ENCODE peak calls at places on chromosomes 3 and 15, in six cellular contexts. B is Panc1; D is CD8-positive, alpha-beta T cell; H is cardiac muscle cell; X is DND-41; L is sigmoid colon. W is an unnamed sample. For H3K4me1, the result is how much of the 10 kb centered on the place peaks cover.

GRCh38 chr3:27684302-27684701 is 37.8 kb downstream of the EOMES start:
- DNase-seq in B (no peak), X (no peak), L (no peak), D (no peak), H (no peak), W (no peak)

GRCh38 chr15:77895742-77896141 is 181.8 kb downstream of the TBC1D2B start:
- DNase-seq in L (no peak), B (no peak), H (no peak), D (no peak), X (no peak), W (no peak)

GRCh38 chr3:36210840-36211655 is 169.3 kb upstream of the STAC start:
- DNase-seq in X (no peak), B (no peak), D (no peak), H (no peak), L (no peak), W (no peak)

GRCh38 chr3:12662593-12663310 is 1.2 kb downstream of the RAF1 start:
- DNase-seq in D (peak), L (no peak), H (peak), X (peak), B (no peak), W (peak)

GRCh38 chr3:182570934-182571594 is 222.2 kb upstream of the ATP11B start:
- DNase-seq in B (no peak), X (no peak), L (no peak), H (no peak), D (no peak), W (no peak)

GRCh38 chr3:185658504-185658912 is 72.4 kb downstream of the SENP2 start:
- DNase-seq in D (no peak), H (no peak), B (peak), L (peak), X (no peak), W (peak)

GRCh38 chr3:126546549-126547239 is 12.0 kb downstream of the C3orf22 start:
- DNase-seq in X (no peak), H (no peak), B (no peak), L (no peak), D (no peak), W (no peak)

GRCh38 chr3:60513241-60513640 is 738.0 kb downstream of the FHIT start:
- DNase-seq in L (no peak), B (no peak), D (no peak), H (no peak), X (no peak), W (no peak)

GRCh38 chr3:117016359-117016758 is 306.8 kb downstream of the TUSC7 start:
- DNase-seq in X (no peak), L (no peak), B (no peak), D (no peak), H (no peak), W (no peak)

GRCh38 chr3:159911011-159911663 is 77.5 kb upstream of the IL12A start:
- DNase-seq in B (no peak), H (no peak), D (no peak), L (no peak), X (no peak), W (no peak)

GRCh38 chr15:45048784-45049631 is 26.0 kb downstream of the SORD start:
- DNase-seq in L (no peak), B (no peak), X (no peak), H (no peak), D (no peak), W (no peak)

GRCh38 chr3:115651089-115651488 is 27.8 kb downstream of the GAP43 start:
- DNase-seq in X (no peak), H (no peak), D (no peak), L (no peak), B (no peak), W (no peak)

DNA sequence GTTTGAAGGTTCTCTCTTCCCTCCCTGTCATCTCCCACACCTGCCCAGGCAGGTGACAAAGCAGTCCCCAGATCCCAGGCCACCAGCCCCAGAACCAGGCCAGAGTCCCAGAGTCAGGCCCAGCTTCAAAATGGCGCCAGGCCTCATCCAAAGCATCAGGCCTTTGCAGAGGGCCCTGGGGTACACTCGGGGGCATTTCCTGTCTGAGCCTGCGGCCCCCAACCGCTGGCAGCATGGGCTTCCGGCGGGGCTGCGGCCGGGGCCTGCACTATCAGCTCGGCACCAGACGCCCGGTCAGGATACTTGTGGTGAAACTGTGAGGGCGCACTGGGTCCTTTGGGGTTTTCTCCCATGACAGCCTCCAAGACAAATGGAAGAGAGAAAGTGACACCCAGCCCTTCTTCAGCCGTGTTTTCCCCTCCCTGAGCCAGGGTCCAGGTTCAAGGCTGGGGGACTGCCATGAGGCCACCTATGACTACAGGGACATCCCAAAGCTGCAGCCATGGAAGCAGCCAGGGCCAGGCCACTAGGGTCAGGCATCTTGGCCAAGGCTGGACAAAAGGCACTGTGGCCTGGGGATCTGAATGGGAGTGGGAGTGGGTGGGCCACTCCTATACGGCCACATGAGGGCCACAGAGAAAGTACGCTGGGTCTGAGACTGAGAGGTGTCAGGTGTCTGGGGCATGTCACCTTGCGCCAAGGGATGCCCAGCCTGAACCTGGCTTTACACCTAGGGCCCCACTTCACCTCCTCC is 33.9 kb downstream of the RPN1 start:
- DNase-seq in H (no peak), X (no peak), B (no peak), D (no peak), L (peak), W (no peak)
- H3K4me3 ChIP-seq in H (no peak), X (no peak), B (peak), D (peak), L (peak), W (no peak)

DNA sequence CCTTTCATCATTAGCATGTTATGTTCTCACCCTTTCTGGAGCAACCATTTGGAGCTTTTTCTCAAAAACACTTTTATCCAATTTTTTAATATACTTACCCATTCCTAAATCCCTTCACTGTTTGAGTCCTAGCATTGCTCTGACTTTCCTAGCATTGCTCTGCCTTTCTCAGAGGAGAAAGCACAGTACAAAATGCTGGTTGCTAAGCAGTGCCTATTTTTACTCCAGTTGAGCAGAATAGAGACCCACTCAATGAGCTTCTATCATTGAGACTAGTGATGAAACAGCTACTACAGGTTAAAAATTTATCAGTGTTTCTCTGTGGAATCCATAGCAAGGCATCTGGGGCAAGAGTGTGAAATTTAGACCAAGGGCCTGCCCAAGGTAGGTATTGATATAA is 21.8 kb upstream of the IL1RAP start:
- DNase-seq in D (no peak), B (no peak), L (no peak), H (no peak), X (no peak), W (no peak)
- H3K4me1 ChIP-seq in D (under half), B (under half), L (under half), H (under half), X (under half), W (under half)

DNA sequence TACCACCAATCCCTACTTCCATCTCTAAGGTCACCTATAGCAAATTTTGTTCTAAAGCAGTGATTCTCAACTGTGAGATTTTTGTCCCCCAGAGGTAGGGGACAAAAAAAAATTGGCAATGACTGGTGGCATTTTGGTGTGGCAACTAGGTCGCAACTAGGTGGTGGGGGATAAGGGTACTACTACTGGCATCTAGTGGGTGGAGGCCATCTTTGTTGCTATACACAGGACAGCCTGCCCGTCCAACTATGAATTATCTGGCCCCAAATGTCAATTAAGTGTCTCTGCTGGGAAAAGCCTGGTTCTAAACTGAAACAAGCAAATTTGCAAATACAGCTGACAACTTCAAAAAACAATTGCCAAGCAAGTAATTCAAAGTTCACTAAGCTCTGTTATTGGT is 1.4 kb downstream of the MTMR10 start:
- DNase-seq in X (no peak), H (no peak), B (no peak), D (no peak), L (no peak), W (no peak)
- H3K4me3 ChIP-seq in X (peak), H (peak), B (peak), D (peak), L (peak), W (peak)

GRCh38 chr3:193815246-193816027 is 222.4 kb downstream of the OPA1 start:
- DNase-seq in X (no peak), D (no peak), B (no peak), L (no peak), H (no peak), W (no peak)
- H3K4me1 ChIP-seq in X (under half), D (under half), B (under half), L (under half), H (under half), W (under half)

W was measured in prostate gland.